ENCODE peak calls at places on chromosomes 16 and 17, in four cellular contexts. One of them, this sample, is unnamed.

GRCh38 chr16:84738255-84739038 is 38.6 kb downstream of the USP10 start:
- DNase-seq in tibial nerve: peak; percentile 71
- DNase-seq in ovary: peak; percentile 79
- DNase-seq in A673: peak; percentile 87
- DNase-seq in this sample: peak; percentile 58

GRCh38 chr16:58418601-58419000 is 26.3 kb downstream of the GINS3 start:
- DNase-seq in tibial nerve: no peak
- DNase-seq in ovary: no peak
- DNase-seq in A673: no peak
- DNase-seq in this sample: no peak

GRCh38 chr17:74531231-74531761 is at the start of gene CD300LB:
- DNase-seq in tibial nerve: no peak
- DNase-seq in ovary: no peak
- DNase-seq in A673: no peak
- DNase-seq in this sample: no peak

GRCh38 chr16:10979717-10980601 is 35.6 kb downstream of the CLEC16A start:
- DNase-seq in tibial nerve: peak; percentile 31
- DNase-seq in ovary: peak; percentile 71
- DNase-seq in A673: no peak
- DNase-seq in this sample: no peak

GRCh38 chr17:64166876-64167275 is 36.9 kb upstream of the ERN1 start:
- DNase-seq in tibial nerve: no peak
- DNase-seq in ovary: no peak
- DNase-seq in A673: no peak
- DNase-seq in this sample: no peak

GRCh38 chr16:38941-39892 is 14.2 kb downstream of the POLR3K start:
- DNase-seq in tibial nerve: no peak
- DNase-seq in ovary: no peak
- DNase-seq in A673: no peak
- DNase-seq in this sample: peak; percentile 96

GRCh38 chr16:53789159-53789558 is 85.2 kb downstream of the FTO start:
- DNase-seq in tibial nerve: no peak
- DNase-seq in ovary: no peak
- DNase-seq in A673: no peak
- DNase-seq in this sample: no peak

GRCh38 chr17:55318081-55318480 is 53.3 kb downstream of the HLF start:
- DNase-seq in tibial nerve: no peak
- DNase-seq in ovary: no peak
- DNase-seq in A673: no peak
- DNase-seq in this sample: no peak

GRCh38 chr16:87052506-87052905 is 264.7 kb downstream of the C16orf95 start:
- DNase-seq in tibial nerve: no peak
- DNase-seq in ovary: no peak
- DNase-seq in A673: no peak
- DNase-seq in this sample: no peak

GRCh38 chr17:40059729-40060475 is 2.9 kb upstream of the THRA start:
- DNase-seq in tibial nerve: no peak
- DNase-seq in ovary: no peak
- DNase-seq in A673: no peak
- DNase-seq in this sample: no peak

GRCh38 chr17:16935241-16935663 is 36.7 kb downstream of the TNFRSF13B start:
- DNase-seq in tibial nerve: no peak
- DNase-seq in ovary: no peak
- DNase-seq in A673: no peak
- DNase-seq in this sample: no peak

GRCh38 chr16:24635900-24636610 is 93.4 kb upstream of the TNRC6A start:
- DNase-seq in tibial nerve: peak; percentile 76
- DNase-seq in ovary: peak; percentile 71
- DNase-seq in A673: peak; percentile 92
- DNase-seq in this sample: no peak

GRCh38 chr16:51960931-51961330 is 586.0 kb downstream of the TOX3 start:
- DNase-seq in tibial nerve: no peak
- DNase-seq in ovary: no peak
- DNase-seq in A673: no peak
- DNase-seq in this sample: no peak

GRCh38 chr16:88442811-88443576 is 10.1 kb upstream of the ZFPM1 start:
- DNase-seq in tibial nerve: peak; percentile 38
- DNase-seq in ovary: peak; percentile 81
- DNase-seq in A673: peak; percentile 67
- DNase-seq in this sample: peak; percentile 50

GRCh38 chr17:20105539-20106291 is 96.6 kb downstream of the SPECC1 start:
- DNase-seq in tibial nerve: no peak
- DNase-seq in ovary: no peak
- DNase-seq in A673: no peak
- DNase-seq in this sample: no peak

GRCh38 chr17:39834017-39834416 is 30.1 kb downstream of the IKZF3 start:
- DNase-seq in tibial nerve: no peak
- DNase-seq in ovary: no peak
- DNase-seq in A673: no peak
- DNase-seq in this sample: no peak

GRCh38 chr17:73956595-73957465 is 246.6 kb upstream of the RPL38 start:
- DNase-seq in tibial nerve: no peak
- DNase-seq in ovary: no peak
- DNase-seq in A673: peak; percentile 77
- DNase-seq in this sample: peak; percentile 9

GRCh38 chr16:17901309-17901708 is 430.5 kb upstream of the XYLT1 start:
- DNase-seq in tibial nerve: no peak
- DNase-seq in ovary: no peak
- DNase-seq in A673: no peak
- DNase-seq in this sample: no peak

GRCh38 chr17:7022791-7023571 is at the start of gene BCL6B:
- DNase-seq in tibial nerve: no peak
- DNase-seq in ovary: peak; percentile 37
- DNase-seq in A673: no peak
- DNase-seq in this sample: no peak

DNA sequence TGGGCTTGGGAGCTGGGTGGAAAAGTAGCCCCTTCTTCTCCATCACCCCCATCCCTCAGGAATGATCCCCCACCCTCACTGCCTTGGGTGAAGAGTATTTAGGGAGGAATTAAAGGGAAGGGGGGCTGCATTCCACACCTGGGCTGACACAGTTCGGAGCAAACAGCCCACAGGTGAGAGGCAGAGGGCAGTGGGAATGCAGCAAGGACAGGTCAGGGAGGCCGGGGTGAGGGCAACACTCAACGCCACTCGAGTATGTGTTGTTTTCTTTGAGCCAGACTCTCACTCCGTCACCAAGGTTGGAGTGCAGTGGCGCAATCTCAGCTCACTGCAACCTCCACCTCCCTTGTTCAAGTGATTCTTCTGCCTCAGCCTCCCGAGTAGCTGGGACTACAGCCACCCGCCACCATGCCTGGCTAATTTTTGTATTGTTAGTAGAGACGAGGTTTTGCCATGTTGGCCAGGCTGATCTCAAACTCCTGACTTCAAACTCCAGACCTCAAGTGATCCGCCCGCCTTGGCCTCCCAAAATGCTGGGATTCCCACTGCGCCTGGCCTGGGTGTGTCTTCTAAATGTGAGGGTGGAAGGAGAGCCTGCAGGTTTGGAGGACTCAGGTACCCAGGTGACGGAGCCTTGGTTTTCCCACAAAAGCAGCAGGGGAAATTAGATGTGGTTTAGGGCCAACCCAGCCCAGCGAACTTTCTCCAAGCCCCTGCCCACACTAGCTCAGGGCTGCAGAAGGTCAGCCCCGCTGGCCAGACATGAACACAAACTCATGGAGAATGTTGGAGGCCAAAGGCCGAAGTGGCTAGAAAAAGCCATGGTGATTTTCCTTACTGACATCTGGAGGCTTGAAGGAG is 21.2 kb upstream of the ITGA3 start:
- DNase-seq in tibial nerve: peak; percentile 3
- DNase-seq in ovary: no peak
- DNase-seq in A673: no peak
- DNase-seq in this sample: no peak
- H3K27ac ChIP-seq in tibial nerve: no peak overlapping the region
- H3K27ac ChIP-seq in ovary: no peak overlapping the region
- H3K27ac ChIP-seq in A673: no peak overlapping the region
- H3K27ac ChIP-seq in this sample: no peak overlapping the region

DNA sequence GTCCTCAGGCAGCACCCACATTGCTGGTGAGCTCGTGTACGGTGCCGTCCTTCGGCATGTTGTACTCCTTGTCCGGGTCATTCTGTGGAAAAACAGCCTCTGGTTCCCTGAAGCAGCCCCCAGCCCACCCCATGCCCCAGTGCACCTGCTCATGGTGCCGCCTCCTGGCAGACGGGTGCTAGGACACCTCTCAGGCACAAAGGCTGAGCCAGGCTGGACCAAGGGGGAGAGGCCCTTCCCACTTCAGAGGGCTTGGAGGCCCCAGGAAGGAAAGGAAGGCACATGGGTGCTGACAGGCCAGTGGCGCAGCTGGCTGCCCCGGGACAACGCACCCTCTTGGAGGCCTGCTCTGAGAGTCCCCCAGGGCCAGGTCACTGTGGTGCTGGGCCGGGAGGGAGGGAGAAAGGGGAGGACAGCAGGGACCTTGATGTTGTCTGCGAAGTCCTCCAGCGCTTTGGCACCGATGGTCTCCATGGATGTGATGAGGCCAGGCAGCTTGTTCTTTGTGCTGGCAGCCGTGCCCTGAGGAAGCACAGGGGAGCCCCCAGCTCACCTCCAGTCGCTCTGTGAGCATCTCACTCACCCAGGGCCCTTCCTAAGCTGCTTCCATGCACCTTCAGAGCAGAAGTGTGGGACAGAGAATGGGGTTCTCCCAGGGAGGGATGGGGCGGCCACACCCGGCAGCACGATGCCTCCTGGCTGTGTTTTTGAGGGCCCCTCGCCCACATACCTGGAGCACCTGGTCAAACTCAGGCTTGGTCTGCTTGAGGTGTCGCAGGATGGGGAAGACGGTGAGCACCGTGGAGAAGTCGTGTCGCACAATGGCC is 9.3 kb downstream of the ZACN start:
- DNase-seq in tibial nerve: no peak
- DNase-seq in ovary: no peak
- DNase-seq in A673: no peak
- DNase-seq in this sample: no peak
- TF ChIP-seq CTCF in tibial nerve: no peak
- TF ChIP-seq CTCF in ovary: no peak
- TF ChIP-seq CTCF in A673: peak; percentile 14
- TF ChIP-seq CTCF in this sample: no peak

GRCh38 chr16:70715113-70715711 is 29.4 kb upstream of the MTSS2 start:
- DNase-seq in tibial nerve: peak; percentile 42
- DNase-seq in ovary: peak; percentile 88
- DNase-seq in A673: peak; percentile 53
- DNase-seq in this sample: no peak
- H3K4me1 ChIP-seq in tibial nerve: no peaks in the 10 kb centered on the region
- H3K4me1 ChIP-seq in ovary: peaks cover 24% of the 10 kb centered on the region
- H3K4me1 ChIP-seq in A673: peaks cover 16% of the 10 kb centered on the region
- H3K4me1 ChIP-seq in this sample: no peaks in the 10 kb centered on the region

GRCh38 chr17:27502526-27503324 is 46.5 kb downstream of the KSR1 start:
- DNase-seq in tibial nerve: no peak
- DNase-seq in ovary: peak; percentile 45
- DNase-seq in A673: no peak
- DNase-seq in this sample: no peak
- H3K27ac ChIP-seq in tibial nerve: no peak overlapping the region
- H3K27ac ChIP-seq in ovary: no peak overlapping the region
- H3K27ac ChIP-seq in A673: no peak overlapping the region
- H3K27ac ChIP-seq in this sample: no peak overlapping the region

GRCh38 chr17:32855620-32856019 is 21.3 kb downstream of the MYO1D start:
- DNase-seq in tibial nerve: no peak
- DNase-seq in ovary: no peak
- DNase-seq in A673: no peak
- DNase-seq in this sample: no peak

GRCh38 chr17:32854177-32854576 is 22.7 kb downstream of the MYO1D start:
- DNase-seq in tibial nerve: no peak
- DNase-seq in ovary: no peak
- DNase-seq in A673: no peak
- DNase-seq in this sample: no peak

GRCh38 chr17:32849879-32850278 is 27.0 kb downstream of the MYO1D start:
- DNase-seq in tibial nerve: no peak
- DNase-seq in ovary: no peak
- DNase-seq in A673: no peak
- DNase-seq in this sample: no peak

GRCh38 chr17:32852811-32853210 is 24.1 kb downstream of the MYO1D start:
- DNase-seq in tibial nerve: no peak
- DNase-seq in ovary: no peak
- DNase-seq in A673: no peak
- DNase-seq in this sample: no peak

GRCh38 chr17:32854834-32855389 is 22.0 kb downstream of the MYO1D start:
- DNase-seq in tibial nerve: no peak
- DNase-seq in ovary: no peak
- DNase-seq in A673: no peak
- DNase-seq in this sample: no peak
- TF ChIP-seq CTCF in tibial nerve: no peak
- TF ChIP-seq CTCF in ovary: no peak
- TF ChIP-seq CTCF in A673: no peak
- TF ChIP-seq CTCF in this sample: peak; percentile 11

DNA sequence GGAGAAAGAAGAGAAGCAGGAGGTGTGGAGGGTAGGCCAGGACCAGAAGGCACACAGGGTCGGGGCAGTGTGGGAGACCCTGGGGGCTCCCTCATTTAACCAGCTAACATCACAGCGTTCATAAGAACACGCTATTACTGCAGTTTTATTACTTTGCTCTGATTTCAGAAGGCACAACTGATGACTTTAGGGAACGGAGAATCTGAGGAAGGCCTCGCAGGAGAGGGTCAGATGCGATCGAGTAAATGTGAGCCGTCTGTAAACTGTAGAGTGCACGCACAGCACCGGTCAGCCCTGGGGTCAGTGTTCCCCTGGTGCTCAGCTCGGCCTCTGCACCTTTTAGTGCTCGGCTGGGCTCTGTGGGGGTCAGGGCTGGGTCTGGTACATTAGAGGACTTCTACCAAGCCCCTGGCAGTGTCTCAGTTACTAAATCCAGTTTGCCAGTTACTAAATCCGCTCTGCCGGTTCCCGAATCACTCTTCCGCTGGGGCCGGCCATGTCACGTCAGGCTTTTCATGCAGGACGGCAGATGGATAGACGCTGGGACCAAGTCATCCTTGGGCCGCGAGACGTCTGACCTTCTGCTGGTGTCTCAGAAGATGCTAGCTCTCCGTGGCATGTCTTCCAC is 325.9 kb downstream of the SEC14L1 start:
- DNase-seq in tibial nerve: no peak
- DNase-seq in ovary: no peak
- DNase-seq in A673: no peak
- DNase-seq in this sample: peak; percentile 2
- H3K4me1 ChIP-seq in tibial nerve: peaks cover 2% of the 10 kb centered on the region
- H3K4me1 ChIP-seq in ovary: peaks cover 18% of the 10 kb centered on the region
- H3K4me1 ChIP-seq in A673: peaks cover 39% of the 10 kb centered on the region
- H3K4me1 ChIP-seq in this sample: peaks cover 22% of the 10 kb centered on the region

DNA sequence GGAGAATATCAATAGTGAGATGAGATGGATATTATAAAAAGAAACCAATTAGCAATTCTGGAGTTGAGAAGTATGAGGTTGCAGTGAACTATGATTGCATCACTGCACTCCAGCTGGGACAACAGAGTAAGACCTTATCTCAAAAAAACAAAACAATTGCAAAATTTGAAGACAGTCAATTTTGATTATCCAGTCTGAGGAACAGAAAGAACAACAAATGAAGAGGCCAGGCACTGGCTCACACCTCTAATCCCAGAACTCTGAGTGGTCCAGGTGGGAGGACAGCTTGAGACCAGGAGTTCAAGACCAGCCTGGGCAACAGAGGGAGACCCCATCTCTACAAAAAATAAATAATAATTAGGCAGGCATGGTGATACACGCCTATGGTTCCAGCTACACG is 35.0 kb downstream of the USP32 start:
- DNase-seq in tibial nerve: no peak
- DNase-seq in ovary: peak; percentile 20
- DNase-seq in A673: no peak
- DNase-seq in this sample: no peak
- H3K27ac ChIP-seq in tibial nerve: no peak overlapping the region
- H3K27ac ChIP-seq in ovary: no peak overlapping the region
- H3K27ac ChIP-seq in A673: no peak overlapping the region
- H3K27ac ChIP-seq in this sample: no peak overlapping the region

GRCh38 chr17:33292184-33292980 is 713 bp downstream of the ASIC2 start:
- DNase-seq in tibial nerve: no peak
- DNase-seq in ovary: no peak
- DNase-seq in A673: peak; percentile 69
- DNase-seq in this sample: no peak
- TF ChIP-seq CTCF in tibial nerve: no peak
- TF ChIP-seq CTCF in ovary: no peak
- TF ChIP-seq CTCF in A673: peak; percentile 54
- TF ChIP-seq CTCF in this sample: no peak

This sample was measured in MM.1S.